ENCODE peak calls at places on chromosomes 4 and X, in nine cellular contexts. B is ovary, Z is activated T-cell treated with anti-CD3 and anti-CD28 coated beads for 1 hour, J is Calu3, S is GM12865, W is GM06990, N is amniotic stem cell, X is right lobe of liver, Y is breast epithelium. P is an unnamed sample.

GRCh38 chr4:139028191-139028661 is 12.6 kb downstream of the NOCT start:
- DNase-seq in B (no peak), Z (no peak), J (no peak), S (no peak), W (no peak), N (no peak), X (peak), Y (no peak), P (no peak)

GRCh38 chr4:143699331-143700059 is 980 bp downstream of the FREM3 start:
- DNase-seq in B (no peak), Z (no peak), J (no peak), S (no peak), W (peak), N (no peak), X (no peak), Y (no peak), P (no peak)

GRCh38 chr4:25874641-25875040 is 11.9 kb upstream of the SEL1L3 start:
- DNase-seq in B (no peak), Z (no peak), J (no peak), S (no peak), W (no peak), N (no peak), X (no peak), Y (no peak), P (no peak)

GRCh38 chrX:44054863-44055601 is 81.8 kb upstream of the NDP start:
- DNase-seq in B (no peak), Z (no peak), J (no peak), S (no peak), W (no peak), N (no peak), X (no peak), Y (no peak), P (no peak)

GRCh38 chr4:151117371-151117962 is 18.0 kb downstream of the RPS3A start:
- DNase-seq in B (peak), Z (peak), J (peak), S (peak), W (peak), N (peak), X (peak), Y (peak), P (no peak)

GRCh38 chrX:103831803-103832544 is at the start of gene RAB9B:
- DNase-seq in B (peak), Z (no peak), J (peak), S (no peak), W (peak), N (no peak), X (peak), Y (peak), P (peak)

GRCh38 chr4:183324619-183325018 is 2.4 kb upstream of the CLDN24 start:
- DNase-seq in B (no peak), Z (no peak), J (no peak), S (no peak), W (no peak), N (no peak), X (no peak), Y (no peak), P (no peak)

GRCh38 chr4:16031554-16032381 is 52.1 kb downstream of the PROM1 start:
- DNase-seq in B (no peak), Z (no peak), J (no peak), S (no peak), W (no peak), N (no peak), X (no peak), Y (no peak), P (no peak)

GRCh38 chr4:86026720-86027119 is 333.1 kb downstream of the MAPK10 start:
- DNase-seq in B (no peak), Z (no peak), J (no peak), S (no peak), W (no peak), N (no peak), X (no peak), Y (no peak), P (no peak)

GRCh38 chrX:70219938-70220764 is 14.3 kb upstream of the AWAT1 start:
- DNase-seq in B (no peak), Z (no peak), J (peak), S (no peak), W (no peak), N (no peak), X (no peak), Y (no peak), P (peak)

GRCh38 chr4:29588615-29589014 is 1131.6 kb upstream of the PCDH7 start:
- DNase-seq in B (no peak), Z (no peak), J (no peak), S (no peak), W (no peak), N (no peak), X (no peak), Y (no peak), P (no peak)

GRCh38 chrX:45584717-45585116 is 384.0 kb upstream of the DIPK2B start:
- DNase-seq in B (no peak), Z (no peak), J (no peak), S (no peak), W (no peak), N (no peak), X (no peak), Y (no peak), P (no peak)

GRCh38 chr4:52425751-52426326 is 233.3 kb downstream of the USP46 start:
- DNase-seq in B (no peak), Z (no peak), J (no peak), S (no peak), W (no peak), N (no peak), X (no peak), Y (no peak), P (no peak)

GRCh38 chr4:64777286-64777685 is 368.0 kb upstream of the TECRL start:
- DNase-seq in B (no peak), Z (no peak), J (no peak), S (no peak), W (no peak), N (no peak), X (no peak), Y (no peak), P (no peak)

GRCh38 chr4:163544407-163545038 is 50.0 kb downstream of the TMA16 start:
- DNase-seq in B (peak), Z (peak), J (peak), S (peak), W (peak), N (peak), X (peak), Y (no peak), P (peak)

GRCh38 chr4:164221631-164222030 is 532.3 kb upstream of the SMIM31 start:
- DNase-seq in B (no peak), Z (no peak), J (no peak), S (no peak), W (no peak), N (no peak), X (no peak), Y (no peak), P (no peak)

GRCh38 chr4:81518762-81519427 is 47.2 kb upstream of the RASGEF1B start:
- DNase-seq in B (no peak), Z (no peak), J (no peak), S (no peak), W (no peak), N (no peak), X (no peak), Y (no peak), P (no peak)

GRCh38 chr4:2831611-2832308 is 11.9 kb upstream of the ADD1 start:
- DNase-seq in B (no peak), Z (no peak), J (no peak), S (no peak), W (no peak), N (no peak), X (peak), Y (no peak), P (peak)